ENCODE peak calls at places on chromosomes 13 and 19, in ten cellular contexts. U is omental fat pad, K is stomach, G is AG09309, T is MCF 10A, S is sigmoid colon, H is fibroblast of pulmonary artery, W is colonic mucosa, C is thyroid gland, A is spleen. R is an unnamed sample.

GRCh38 chr19:44345969-44346368 is 10.5 kb downstream of the ZNF112 start:
- DNase-seq in G (no peak), S (no peak), T (no peak), A (no peak), C (no peak), U (no peak), H (no peak), K (no peak), W (no peak), R (no peak)

GRCh38 chr19:33332248-33332647 is 29.9 kb upstream of the CEBPA start:
- DNase-seq in G (no peak), H (no peak), U (no peak), A (peak), T (no peak), W (no peak), S (no peak), K (no peak), C (no peak), R (no peak)

GRCh38 chr13:24181991-24182702 is 21.6 kb downstream of the SPATA13 start:
- DNase-seq in U (no peak), K (no peak), A (no peak), S (no peak), W (peak), G (peak), H (no peak), C (no peak), T (no peak), R (no peak)

GRCh38 chr19:20999731-21000352 is 20.6 kb upstream of the ZNF430 start:
- DNase-seq in G (peak), A (peak), S (peak), T (no peak), W (peak), H (peak), C (peak), K (peak), U (peak), R (peak)

GRCh38 chr19:7734220-7735203 is 2.6 kb upstream of the CLEC4G start:
- DNase-seq in U (no peak), W (no peak), G (peak), A (peak), K (no peak), H (peak), S (peak), C (no peak), T (peak), R (no peak)

GRCh38 chr19:16328824-16329482 is 4.3 kb downstream of the KLF2 start:
- DNase-seq in H (peak), A (no peak), S (no peak), K (no peak), G (no peak), U (no peak), C (no peak), T (no peak), W (no peak), R (no peak)

GRCh38 chr13:93305886-93306285 is 79.3 kb downstream of the GPC6 start:
- DNase-seq in C (no peak), K (no peak), U (no peak), G (no peak), S (no peak), A (no peak), W (no peak), H (no peak), T (no peak), R (no peak)

GRCh38 chr13:76884167-76884566 is 2.0 kb downstream of the KCTD12 start:
- DNase-seq in T (peak), K (peak), U (no peak), C (peak), A (peak), G (no peak), H (peak), S (peak), W (peak), R (peak)

GRCh38 chr19:11552666-11553372 is 6.2 kb downstream of the ELOF1 start:
- DNase-seq in T (no peak), H (no peak), U (no peak), A (no peak), C (no peak), W (no peak), S (peak), G (no peak), K (no peak), R (no peak)

GRCh38 chr13:30464496-30465351 is 1.0 kb downstream of the HMGB1 start:
- DNase-seq in H (peak), G (no peak), A (peak), T (peak), K (peak), U (peak), C (peak), W (peak), S (peak), R (peak)

GRCh38 chr19:55466246-55466614 is 1.7 kb upstream of the C19orf85 start:
- DNase-seq in G (no peak), H (no peak), K (no peak), T (no peak), U (no peak), A (no peak), W (no peak), C (no peak), S (no peak), R (no peak)

GRCh38 chr19:35885909-35886308 is 14.4 kb downstream of the NFKBID start:
- DNase-seq in K (no peak), A (no peak), T (no peak), U (no peak), S (no peak), G (no peak), C (no peak), H (no peak), W (no peak), R (no peak)

GRCh38 chr19:39677931-39678889 is 22.5 kb downstream of the LGALS16 start:
- DNase-seq in S (no peak), H (peak), U (no peak), A (no peak), G (no peak), T (peak), W (no peak), K (peak), C (peak), R (peak)

GRCh38 chr19:10270616-10271394 is at the start of gene ICAM1:
- DNase-seq in U (peak), W (peak), S (peak), G (no peak), H (peak), K (peak), C (peak), T (peak), A (peak), R (peak)

GRCh38 chr13:111940892-111941291 is 126.1 kb upstream of the SOX1 start:
- DNase-seq in U (no peak), C (no peak), K (no peak), A (peak), H (no peak), G (no peak), S (no peak), T (no peak), W (no peak), R (no peak)

GRCh38 chr13:76271728-76272232 is 614.4 kb downstream of the KCTD12 start:
- DNase-seq in G (no peak), K (no peak), T (peak), C (no peak), H (no peak), W (no peak), U (no peak), S (no peak), A (no peak), R (no peak)

GRCh38 chr13:20974981-20975585 is 72.5 kb upstream of the XPO4 start:
- DNase-seq in G (no peak), T (no peak), C (no peak), H (no peak), W (no peak), K (no peak), S (no peak), A (no peak), U (no peak), R (no peak)

GRCh38 chr13:33195693-33196464 is 89.7 kb downstream of the STARD13 start:
- DNase-seq in K (no peak), U (no peak), T (no peak), S (no peak), H (no peak), A (no peak), G (no peak), C (no peak), W (no peak), R (no peak)

GRCh38 chr13:34201050-34201913 is 383.3 kb downstream of the RFC3 start:
- DNase-seq in T (peak), S (no peak), A (no peak), U (no peak), W (no peak), G (peak), K (no peak), H (peak), C (no peak), R (no peak)

GRCh38 chr19:44438441-44438840 is 9.8 kb downstream of the ZNF229 start:
- DNase-seq in W (no peak), H (no peak), U (no peak), T (no peak), A (no peak), G (no peak), S (no peak), K (no peak), C (no peak), R (no peak)

GRCh38 chr13:29471551-29471950 is 123.9 kb downstream of the SLC7A1 start:
- DNase-seq in A (no peak), T (no peak), C (no peak), W (no peak), S (no peak), G (no peak), U (no peak), H (no peak), K (no peak), R (no peak)

GRCh38 chr13:40662866-40663265 is 3.6 kb downstream of the FOXO1 start:
- DNase-seq in S (no peak), H (no peak), T (peak), W (no peak), A (no peak), U (no peak), K (no peak), G (no peak), C (no peak), R (no peak)

GRCh38 chr19:55116232-55117062 is 990 bp downstream of the PPP1R12C start:
- DNase-seq in G (no peak), S (peak), A (peak), W (peak), U (peak), C (peak), T (peak), H (peak), K (peak), R (peak)

GRCh38 chr19:57192064-57192395 is 730 bp downstream of the ZNF264 start:
- DNase-seq in A (no peak), H (no peak), W (no peak), C (peak), G (no peak), S (no peak), K (no peak), T (peak), U (no peak), R (no peak)

GRCh38 chr19:2374808-2375207 is 14.7 kb downstream of the TMPRSS9 start:
- DNase-seq in H (no peak), U (no peak), S (no peak), G (no peak), C (no peak), T (no peak), W (no peak), K (no peak), A (no peak), R (no peak)

GRCh38 chr13:18628428-18628827 is 553.2 kb downstream of the TUBA3C start:
- DNase-seq in W (no peak), C (no peak), U (no peak), H (no peak), S (no peak), K (no peak), A (no peak), G (no peak), T (no peak), R (no peak)

GRCh38 chr19:47093254-47093653 is 20.3 kb downstream of the ZC3H4 start:
- DNase-seq in A (no peak), G (no peak), U (no peak), T (no peak), W (no peak), C (peak), S (no peak), H (no peak), K (no peak), R (no peak)

GRCh38 chr19:13492128-13492527 is 14.2 kb downstream of the CACNA1A start:
- DNase-seq in U (no peak), H (peak), C (no peak), K (no peak), T (peak), A (no peak), W (no peak), S (no peak), G (peak), R (no peak)

GRCh38 chr19:44585371-44586141 is 27.8 kb upstream of the IGSF23 start:
- DNase-seq in A (no peak), C (no peak), G (peak), K (no peak), T (peak), S (no peak), U (no peak), W (no peak), H (peak), R (no peak)

GRCh38 chr13:43289458-43290255 is 266.3 kb downstream of the DNAJC15 start:
- DNase-seq in S (no peak), A (no peak), C (no peak), K (no peak), W (no peak), U (no peak), H (no peak), T (no peak), G (no peak), R (no peak)

DNA sequence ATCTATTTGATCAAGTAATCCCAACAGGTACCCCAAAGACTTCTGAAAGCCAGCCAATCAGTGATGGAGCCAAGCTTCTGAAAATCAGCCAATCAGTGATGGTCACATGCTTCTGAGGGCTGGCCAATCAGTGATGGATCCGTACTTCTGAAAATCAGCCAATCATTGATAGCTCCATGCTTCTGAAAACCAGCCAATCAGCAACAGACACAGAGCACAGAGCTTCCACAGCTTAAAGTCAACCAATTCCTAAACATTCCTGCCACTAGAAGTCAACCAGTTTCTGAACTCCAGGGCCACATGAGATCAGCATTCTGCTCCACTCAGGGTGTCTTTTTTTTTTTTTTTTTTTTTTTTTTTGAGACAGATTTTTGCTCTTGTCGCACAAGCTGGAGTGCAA is 8.2 kb upstream of the HSD17B14 start:
- DNase-seq in A (no peak), W (no peak), H (peak), U (no peak), T (peak), K (no peak), C (no peak), S (no peak), G (no peak), R (no peak)
- TF ChIP-seq CTCF in A (no peak), W (no peak), H (peak), U (no peak), T (no peak), K (no peak), C (no peak), S (no peak), G (peak), R (no peak)

GRCh38 chr13:113390874-113391497 is 27.1 kb upstream of the GRTP1 start:
- DNase-seq in G (no peak), S (no peak), K (no peak), W (no peak), U (no peak), C (no peak), A (no peak), H (no peak), T (no peak), R (no peak)
- TF ChIP-seq CTCF in G (no peak), S (no peak), K (no peak), W (no peak), U (no peak), C (no peak), A (no peak), H (no peak), T (no peak), R (no peak)

GRCh38 chr13:51590966-51591627 is 6.8 kb downstream of the WDFY2 start:
- DNase-seq in G (peak), A (no peak), C (peak), H (peak), T (peak), W (no peak), K (peak), U (no peak), S (no peak), R (no peak)
- TF ChIP-seq CTCF in G (no peak), A (no peak), C (no peak), H (no peak), T (no peak), W (no peak), K (no peak), U (no peak), S (no peak), R (no peak)

DNA sequence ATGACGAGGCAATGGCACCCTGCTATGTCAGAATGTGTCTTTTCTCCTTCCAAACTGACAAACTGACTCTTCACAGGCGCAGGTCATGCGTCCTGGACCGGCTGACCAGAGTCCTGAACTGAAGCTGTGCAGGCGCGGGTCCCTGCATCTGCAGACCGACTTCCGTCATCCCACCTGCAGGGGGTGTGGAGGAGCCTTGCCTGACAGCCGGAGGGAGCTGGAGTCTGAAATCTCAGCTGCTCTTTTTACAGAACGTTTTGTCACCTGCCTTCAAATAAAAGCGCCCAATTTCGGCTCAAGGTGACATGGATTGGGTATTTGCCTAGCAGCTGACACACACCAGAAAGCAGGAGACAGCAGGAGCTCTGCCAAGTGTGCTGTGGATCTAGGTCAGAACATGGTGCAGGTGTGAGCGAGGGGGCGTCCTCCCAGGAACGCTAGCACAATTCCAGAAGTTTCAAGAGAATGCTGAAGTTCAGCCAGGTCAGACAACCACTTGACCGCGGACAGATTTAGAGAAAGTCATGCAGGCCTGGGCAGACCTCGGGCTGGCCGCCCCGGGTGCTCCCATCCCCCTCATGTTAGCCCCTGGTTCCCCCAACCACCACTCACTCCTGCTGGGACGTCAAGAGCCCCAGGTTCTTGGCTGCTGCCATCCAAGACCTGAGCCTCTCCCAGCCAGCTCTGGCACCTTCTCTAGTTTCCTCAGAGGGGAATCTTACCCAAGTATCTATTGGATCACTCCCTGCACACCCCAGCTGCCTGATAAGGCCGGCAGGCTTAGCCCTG is 32.8 kb downstream of the ELL start:
- DNase-seq in S (no peak), K (peak), T (peak), A (peak), C (peak), H (no peak), U (no peak), G (no peak), W (no peak), R (peak)
- TF ChIP-seq CTCF in S (peak), K (no peak), T (no peak), A (no peak), C (no peak), H (peak), U (no peak), G (peak), W (peak), R (no peak)

GRCh38 chr19:896999-897398 is 3.7 kb downstream of the RNU6-9 start:
- DNase-seq in W (no peak), T (no peak), S (no peak), K (no peak), H (no peak), G (no peak), U (no peak), C (no peak), A (no peak), R (no peak)

GRCh38 chr19:896434-896833 is 3.1 kb downstream of the RNU6-9 start:
- DNase-seq in S (no peak), T (no peak), C (no peak), K (no peak), W (no peak), G (no peak), A (no peak), H (no peak), U (no peak), R (no peak)

GRCh38 chr19:899363-900301 is 6.3 kb downstream of the RNU6-9 start:
- DNase-seq in W (no peak), A (no peak), K (no peak), H (no peak), U (no peak), S (no peak), G (no peak), C (no peak), T (no peak), R (no peak)

GRCh38 chr19:898663-899062 is 5.4 kb downstream of the RNU6-9 start:
- DNase-seq in C (no peak), S (no peak), U (no peak), H (no peak), K (no peak), W (no peak), T (no peak), G (no peak), A (peak), R (no peak)

DNA sequence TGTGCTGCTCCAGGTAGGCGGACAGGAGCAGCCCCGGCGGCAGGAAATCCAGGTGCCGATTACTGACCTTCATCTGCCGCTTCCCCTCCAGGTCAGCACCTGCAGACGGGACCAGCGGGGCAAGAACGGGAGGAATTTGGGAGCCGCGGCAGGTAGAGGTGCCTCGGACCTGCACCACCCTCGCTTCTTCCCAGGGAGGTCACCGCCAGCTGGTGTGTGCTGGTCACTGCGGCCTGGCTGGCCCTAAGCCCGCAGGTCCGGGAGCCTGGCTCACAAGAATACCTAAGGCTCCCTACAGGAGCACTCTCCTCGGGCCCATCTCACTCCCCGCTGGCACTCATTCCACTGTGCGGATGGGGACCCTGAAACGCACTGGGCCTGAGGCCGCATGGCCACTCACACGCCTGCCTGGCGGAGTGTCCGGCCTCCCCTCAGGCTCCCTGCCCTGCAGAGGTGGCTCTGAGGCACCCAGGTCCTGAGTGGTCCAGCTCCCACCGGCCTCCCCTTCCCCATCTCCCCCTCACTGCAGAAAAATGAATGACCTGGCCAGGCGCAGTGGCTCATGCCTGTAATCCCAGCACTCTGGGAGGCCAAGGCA is 4.3 kb downstream of the RNU6-9 start:
- DNase-seq in U (no peak), A (no peak), S (no peak), G (no peak), C (no peak), K (no peak), H (no peak), W (no peak), T (no peak), R (no peak)
- TF ChIP-seq CTCF in U (no peak), A (no peak), S (no peak), G (peak), C (no peak), K (no peak), H (peak), W (no peak), T (peak), R (no peak)

R was measured in Calu3.